ENCODE peak calls at places on chromosomes 2 and 18, in ten cellular contexts. H is breast epithelium, V is fibroblast of the aortic adventitia, C is left ventricle myocardium inferior, J is heart left ventricle, S is endothelial cell, N is type B pancreatic cell, G is AG04450, W is GM12865, E is cardiac fibroblast. D is an unnamed sample.

GRCh38 chr2:65943099-65943786 is 491.7 kb upstream of the MEIS1 start:
- DNase-seq in H (no peak), V (no peak), C (no peak), J (no peak), S (no peak), N (no peak), G (no peak), W (no peak), E (no peak), D (no peak)

GRCh38 chr18:77056399-77057015 is 76.1 kb downstream of the MBP start:
- DNase-seq in H (no peak), V (peak), C (no peak), J (no peak), S (no peak), N (no peak), G (no peak), W (no peak), E (no peak), D (no peak)

GRCh38 chr2:233803292-233803911 is 25.3 kb downstream of the MROH2A start:
- DNase-seq in H (no peak), V (no peak), C (no peak), J (no peak), S (no peak), N (peak), G (no peak), W (no peak), E (no peak), D (peak)

GRCh38 chr2:39142012-39142346 is 21.1 kb upstream of the SOS1 start:
- DNase-seq in H (no peak), V (no peak), C (no peak), J (no peak), S (no peak), N (no peak), G (no peak), W (no peak), E (no peak), D (no peak)

GRCh38 chr2:64574871-64575270 is 50.7 kb downstream of the AFTPH start:
- DNase-seq in H (no peak), V (no peak), C (no peak), J (no peak), S (no peak), N (no peak), G (no peak), W (no peak), E (no peak), D (no peak)

GRCh38 chr2:176188969-176189665 is 649 bp downstream of the HOXD1 start:
- DNase-seq in H (no peak), V (no peak), C (no peak), J (no peak), S (peak), N (no peak), G (no peak), W (no peak), E (no peak), D (no peak)

GRCh38 chr18:48859311-48860275 is 91.2 kb downstream of the SMAD7 start:
- DNase-seq in H (no peak), V (no peak), C (no peak), J (peak), S (no peak), N (no peak), G (no peak), W (no peak), E (no peak), D (no peak)

GRCh38 chr2:72141032-72141645 is 6.5 kb downstream of the CYP26B1 start:
- DNase-seq in H (no peak), V (no peak), C (peak), J (peak), S (no peak), N (peak), G (no peak), W (no peak), E (no peak), D (peak)

GRCh38 chr18:55419939-55420664 is 167.9 kb downstream of the TCF4 start:
- DNase-seq in H (no peak), V (peak), C (no peak), J (no peak), S (no peak), N (no peak), G (no peak), W (no peak), E (peak), D (no peak)

GRCh38 chr2:201971516-201972228 is 62.0 kb upstream of the FZD7 start:
- DNase-seq in H (no peak), V (peak), C (no peak), J (peak), S (no peak), N (no peak), G (no peak), W (no peak), E (no peak), D (no peak)

GRCh38 chr18:8786766-8787670 is 81.7 kb downstream of the MTCL1 start:
- DNase-seq in H (peak), V (no peak), C (no peak), J (no peak), S (no peak), N (peak), G (no peak), W (no peak), E (no peak), D (no peak)

GRCh38 chr18:8469793-8470192 is 139.4 kb upstream of the RAB12 start:
- DNase-seq in H (no peak), V (peak), C (no peak), J (no peak), S (no peak), N (no peak), G (no peak), W (no peak), E (peak), D (no peak)

GRCh38 chr2:112597537-112598322 is 13.3 kb downstream of the CHCHD5 start:
- DNase-seq in H (no peak), V (no peak), C (no peak), J (no peak), S (no peak), N (no peak), G (no peak), W (no peak), E (no peak), D (no peak)

GRCh38 chr18:54880706-54881105 is 52.4 kb downstream of the RAB27B start:
- DNase-seq in H (no peak), V (peak), C (no peak), J (no peak), S (no peak), N (no peak), G (peak), W (no peak), E (peak), D (no peak)

GRCh38 chr2:174059178-174059874 is 94.2 kb upstream of the SP3 start:
- DNase-seq in H (no peak), V (peak), C (no peak), J (no peak), S (no peak), N (no peak), G (peak), W (no peak), E (peak), D (no peak)

GRCh38 chr18:72742002-72742401 is 125.8 kb downstream of the NETO1 start:
- DNase-seq in H (no peak), V (no peak), C (no peak), J (no peak), S (no peak), N (no peak), G (no peak), W (no peak), E (no peak), D (no peak)

GRCh38 chr2:208819190-208819589 is 412.6 kb downstream of the PTH2R start:
- DNase-seq in H (no peak), V (no peak), C (no peak), J (no peak), S (no peak), N (no peak), G (no peak), W (no peak), E (no peak), D (no peak)

GRCh38 chr2:208820289-208820688 is 413.7 kb downstream of the PTH2R start:
- DNase-seq in H (no peak), V (no peak), C (no peak), J (no peak), S (no peak), N (no peak), G (no peak), W (peak), E (no peak), D (no peak)
- TF ChIP-seq CTCF in H (no peak), V (no peak), C (peak), J (no peak), S (no peak), N (peak), G (no peak), W (no peak), E (no peak), D (no peak)

GRCh38 chr2:108029912-108030311 is 43.6 kb downstream of the SLC5A7 start:
- DNase-seq in H (no peak), V (no peak), C (no peak), J (no peak), S (no peak), N (no peak), G (no peak), W (no peak), E (no peak), D (no peak)

GRCh38 chr2:108031471-108031941 is 45.2 kb downstream of the SLC5A7 start:
- DNase-seq in H (no peak), V (no peak), C (no peak), J (no peak), S (no peak), N (no peak), G (no peak), W (no peak), E (no peak), D (no peak)

GRCh38 chr2:108034843-108035242 is 48.5 kb downstream of the SLC5A7 start:
- DNase-seq in H (no peak), V (no peak), C (no peak), J (no peak), S (no peak), N (no peak), G (no peak), W (no peak), E (no peak), D (no peak)
- TF ChIP-seq CTCF in H (no peak), V (no peak), C (no peak), J (no peak), S (no peak), N (peak), G (peak), W (peak), E (no peak), D (no peak)

GRCh38 chr2:45586600-45586999 is 24.5 kb downstream of the SRBD1 start:
- DNase-seq in H (no peak), V (no peak), C (no peak), J (no peak), S (no peak), N (no peak), G (no peak), W (no peak), E (no peak), D (no peak)

GRCh38 chr2:45582522-45582921 is 28.5 kb downstream of the SRBD1 start:
- DNase-seq in H (no peak), V (no peak), C (no peak), J (no peak), S (no peak), N (no peak), G (no peak), W (no peak), E (no peak), D (no peak)

GRCh38 chr2:45583989-45584388 is 27.1 kb downstream of the SRBD1 start:
- DNase-seq in H (no peak), V (no peak), C (no peak), J (no peak), S (no peak), N (no peak), G (no peak), W (no peak), E (no peak), D (no peak)

GRCh38 chr2:45588158-45588829 is 22.8 kb downstream of the SRBD1 start:
- DNase-seq in H (no peak), V (no peak), C (no peak), J (no peak), S (no peak), N (no peak), G (no peak), W (no peak), E (no peak), D (no peak)

DNA sequence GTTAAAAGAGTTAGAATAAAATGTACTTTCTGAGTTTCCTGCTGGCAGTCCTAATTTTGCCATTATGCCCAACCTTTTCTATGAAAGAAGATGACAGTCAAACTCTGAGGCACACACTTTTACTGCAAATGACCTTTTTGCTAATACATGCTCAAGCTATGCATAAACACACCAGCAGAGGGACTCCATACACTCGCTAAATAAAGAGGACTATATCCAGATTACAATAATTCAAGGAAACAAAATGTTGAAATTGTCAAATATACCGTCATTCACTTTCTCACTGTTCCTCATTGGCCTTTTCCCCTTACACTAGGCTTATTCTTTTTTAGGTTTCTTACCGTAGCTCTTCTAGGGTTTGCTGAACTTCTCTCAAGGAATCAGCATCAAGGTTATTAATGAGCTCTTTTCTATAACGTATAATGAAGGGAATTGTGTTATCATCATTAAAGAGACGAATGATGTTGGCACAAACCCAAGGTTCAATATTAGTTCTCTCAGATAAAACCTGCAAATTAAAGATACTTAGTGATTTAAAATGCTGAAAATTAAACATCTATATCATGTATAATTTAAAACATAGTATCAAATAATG is 25.7 kb downstream of the SRBD1 start:
- DNase-seq in H (no peak), V (peak), C (no peak), J (no peak), S (no peak), N (no peak), G (no peak), W (peak), E (peak), D (no peak)
- TF ChIP-seq CTCF in H (no peak), V (peak), C (peak), J (peak), S (peak), N (peak), G (peak), W (peak), E (peak), D (peak)

GRCh38 chr2:1894578-1894977 is 150.3 kb upstream of the PXDN start:
- DNase-seq in H (no peak), V (no peak), C (no peak), J (no peak), S (no peak), N (no peak), G (no peak), W (no peak), E (no peak), D (no peak)

GRCh38 chr2:1893856-1894255 is 149.5 kb upstream of the PXDN start:
- DNase-seq in H (no peak), V (no peak), C (no peak), J (no peak), S (no peak), N (no peak), G (no peak), W (no peak), E (no peak), D (no peak)

GRCh38 chr2:1891147-1891546 is 146.8 kb upstream of the PXDN start:
- DNase-seq in H (no peak), V (no peak), C (peak), J (peak), S (no peak), N (no peak), G (no peak), W (no peak), E (no peak), D (no peak)

GRCh38 chr2:1891971-1892486 is 147.7 kb upstream of the PXDN start:
- DNase-seq in H (no peak), V (no peak), C (no peak), J (no peak), S (no peak), N (no peak), G (no peak), W (no peak), E (no peak), D (no peak)

DNA sequence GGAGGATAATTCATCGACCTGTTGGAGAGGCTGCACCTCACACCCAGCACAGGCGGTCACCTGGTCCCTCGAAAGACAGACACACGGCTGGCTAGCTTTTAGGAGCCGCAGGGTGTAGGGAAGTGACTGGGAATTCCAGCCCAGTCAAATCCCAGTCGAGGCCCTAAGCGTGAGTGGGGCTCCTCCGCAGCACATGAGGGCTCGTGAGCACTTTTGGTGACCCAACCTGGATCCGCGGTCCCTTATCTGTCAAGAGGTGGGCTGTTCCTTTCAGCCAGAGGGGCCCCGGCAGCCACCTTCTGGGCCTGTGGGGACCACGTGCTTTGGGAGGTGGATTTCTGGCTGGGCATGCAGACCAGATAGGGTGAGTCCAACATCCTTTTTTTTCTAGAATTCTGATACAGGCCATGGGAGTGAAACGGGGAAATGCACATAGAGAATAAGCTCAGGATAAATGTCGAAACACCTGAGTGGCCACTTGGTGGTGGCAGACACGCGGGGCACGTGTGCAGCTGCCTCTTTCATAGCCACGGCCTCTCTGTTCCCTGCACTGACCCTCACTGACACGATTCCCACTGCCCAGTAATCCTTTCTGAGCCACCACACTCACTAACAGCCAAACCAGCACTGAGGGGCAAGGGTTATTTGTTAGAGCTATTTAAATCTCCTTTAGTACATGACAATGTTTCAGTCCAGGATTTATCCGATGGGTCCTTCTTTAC is 148.4 kb upstream of the PXDN start:
- DNase-seq in H (no peak), V (no peak), C (no peak), J (no peak), S (no peak), N (no peak), G (no peak), W (no peak), E (no peak), D (no peak)
- TF ChIP-seq CTCF in H (no peak), V (no peak), C (no peak), J (no peak), S (no peak), N (no peak), G (no peak), W (no peak), E (no peak), D (no peak)